ENCODE peak calls at places on chromosomes 13 and 19, in five cellular contexts. R is adrenal gland, S is body of pancreas, H is transverse colon, L is spleen. F is an unnamed sample.

GRCh38 chr13:94661396-94661795 is 50.9 kb downstream of the SOX21 start:
- DNase-seq in R (no peak), S (no peak), H (no peak), L (no peak), F (no peak)

GRCh38 chr13:108227651-108228272 is 9.6 kb downstream of the ABHD13 start:
- DNase-seq in R (no peak), S (no peak), H (no peak), L (no peak), F (no peak)

GRCh38 chr19:30447276-30447870 is 75.2 kb downstream of the ZNF536 start:
- DNase-seq in R (no peak), S (no peak), H (no peak), L (peak; percentile 6), F (no peak)

GRCh38 chr13:46542833-46543232 is 10.1 kb upstream of the LRCH1 start:
- DNase-seq in R (no peak), S (no peak), H (no peak), L (no peak), F (no peak)

GRCh38 chr13:109454167-109454917 is 332.0 kb downstream of the IRS2 start:
- DNase-seq in R (no peak), S (no peak), H (no peak), L (no peak), F (no peak)

GRCh38 chr13:35475960-35476943 is at the start of gene MAB21L1:
- DNase-seq in R (peak; percentile 91), S (no peak), H (peak; percentile 9), L (peak; percentile 63), F (no peak)

GRCh38 chr19:1945899-1946298 is 4.9 kb downstream of the CSNK1G2 start:
- DNase-seq in R (peak; percentile 77), S (peak; percentile 59), H (peak; percentile 65), L (no peak), F (peak; percentile 58)

GRCh38 chr13:111846396-111847174 is 220.4 kb upstream of the SOX1 start:
- DNase-seq in R (no peak), S (no peak), H (no peak), L (no peak), F (no peak)

GRCh38 chr13:34867590-34867989 is 74.5 kb upstream of the NBEA start:
- DNase-seq in R (no peak), S (no peak), H (no peak), L (no peak), F (no peak)

GRCh38 chr13:93326427-93326826 is 99.8 kb downstream of the GPC6 start:
- DNase-seq in R (no peak), S (no peak), H (no peak), L (no peak), F (no peak)

DNA sequence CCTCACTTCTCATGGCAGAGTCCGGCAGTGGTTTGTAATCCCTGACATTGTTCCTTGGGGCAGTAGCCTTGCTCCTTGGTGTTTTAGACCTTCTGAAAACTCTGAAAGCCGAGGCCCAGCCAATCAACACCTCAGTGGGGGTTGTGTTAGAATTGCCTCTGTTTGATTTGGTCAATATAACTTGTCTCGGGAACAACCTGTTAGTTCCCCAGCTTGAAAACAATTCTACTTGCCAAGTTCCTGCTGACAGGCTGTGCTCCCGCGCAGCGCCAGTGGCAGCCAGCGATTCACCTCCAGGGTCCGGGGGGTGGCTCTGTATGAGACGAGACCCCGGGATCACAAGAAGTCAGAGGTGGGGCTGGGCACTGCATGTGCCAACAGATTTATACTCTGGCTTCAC is 81.4 kb upstream of the MEDAG start:
- DNase-seq in R (no peak), S (peak; percentile 63), H (no peak), L (no peak), F (no peak)
- H3K4me3 ChIP-seq in R (no peak overlapping the region), S (no peak overlapping the region), H (no peak overlapping the region), L (no peak overlapping the region), F (no peak overlapping the region)

GRCh38 chr19:12937243-12938053 is 961 bp upstream of the CALR start:
- DNase-seq in R (no peak), S (peak; percentile 49), H (peak; percentile 48), L (no peak), F (no peak)
- H3K4me1 ChIP-seq in R (peaks cover 13% of the 10 kb centered on the region), S (peaks cover 50% of the 10 kb centered on the region), H (peaks cover 32% of the 10 kb centered on the region), L (peaks cover 72% of the 10 kb centered on the region), F (peaks cover 26% of the 10 kb centered on the region)

GRCh38 chr13:97852181-97852874 is 101.1 kb upstream of the IPO5 start:
- DNase-seq in R (no peak), S (no peak), H (no peak), L (no peak), F (no peak)

GRCh38 chr13:97855570-97855970 is 97.9 kb upstream of the IPO5 start:
- DNase-seq in R (peak; percentile 74), S (peak; percentile 42), H (peak; percentile 10), L (no peak), F (no peak)

GRCh38 chr13:97853550-97853949 is 99.9 kb upstream of the IPO5 start:
- DNase-seq in R (no peak), S (no peak), H (no peak), L (no peak), F (no peak)

GRCh38 chr13:97858161-97858560 is 95.3 kb upstream of the IPO5 start:
- DNase-seq in R (no peak), S (no peak), H (no peak), L (no peak), F (no peak)

GRCh38 chr13:97856001-97856675 is 97.3 kb upstream of the IPO5 start:
- DNase-seq in R (peak; percentile 81), S (peak; percentile 28), H (peak; percentile 13), L (no peak), F (no peak)
- H3K4me3 ChIP-seq in R (no peak overlapping the region), S (no peak overlapping the region), H (no peak overlapping the region), L (no peak overlapping the region), F (no peak overlapping the region)

GRCh38 chr19:17125052-17125727 is 49.6 kb downstream of the MYO9B start:
- DNase-seq in R (no peak), S (no peak), H (no peak), L (no peak), F (no peak)
- H3K4me1 ChIP-seq in R (peaks cover 12% of the 10 kb centered on the region), S (no peaks in the 10 kb centered on the region), H (peaks cover 14% of the 10 kb centered on the region), L (peaks cover 77% of the 10 kb centered on the region), F (peaks cover 2% of the 10 kb centered on the region)

F was measured in mucosa of descending colon.